ENCODE peak calls at places on chromosome 21, in nine cellular contexts. T is lung; H is ovary; Z is upper lobe of left lung; R is CD4-positive, alpha-beta T cell; S is H1; F is PC-3; I is thyroid gland; Q is mucosa of descending colon. L is an unnamed sample. For H3K9me3, the result is how much of the 10 kb centered on the place peaks cover.

GRCh38 chr21:43779660-43780059 is 3.6 kb upstream of the CSTB start:
- DNase-seq in T (no peak), H (no peak), Z (no peak), R (no peak), S (no peak), F (no peak), I (no peak), Q (no peak), L (no peak)

GRCh38 chr21:20701235-20701634 is 297.0 kb upstream of the NCAM2 start:
- DNase-seq in T (no peak), H (no peak), Z (no peak), R (no peak), S (no peak), F (no peak), I (no peak), Q (no peak), L (peak)

GRCh38 chr21:19900149-19900548 is 1098.1 kb upstream of the NCAM2 start:
- DNase-seq in T (no peak), H (no peak), Z (peak), R (no peak), S (no peak), F (no peak), I (no peak), Q (no peak), L (no peak)

GRCh38 chr21:38751379-38752050 is 54.2 kb upstream of the ETS2 start:
- DNase-seq in T (peak), H (no peak), Z (no peak), R (no peak), S (no peak), F (no peak), I (peak), Q (no peak), L (no peak)

GRCh38 chr21:43727571-43728466 is 8.9 kb downstream of the PDXK start:
- DNase-seq in T (peak), H (peak), Z (no peak), R (no peak), S (no peak), F (peak), I (peak), Q (no peak), L (peak)

GRCh38 chr21:26982767-26983166 is 15.9 kb upstream of the ADAMTS5 start:
- DNase-seq in T (no peak), H (no peak), Z (no peak), R (no peak), S (no peak), F (peak), I (peak), Q (no peak), L (no peak)

GRCh38 chr21:38012700-38013099 is 96.4 kb upstream of the KCNJ6 start:
- DNase-seq in T (no peak), H (no peak), Z (no peak), R (no peak), S (no peak), F (no peak), I (no peak), Q (no peak), L (no peak)

GRCh38 chr21:46667191-46667734 is 31.8 kb downstream of the PRMT2 start:
- DNase-seq in T (no peak), H (no peak), Z (peak), R (no peak), S (no peak), F (peak), I (no peak), Q (no peak), L (peak)

GRCh38 chr21:41610042-41610839 is 102.3 kb upstream of the TMPRSS2 start:
- DNase-seq in T (peak), H (no peak), Z (no peak), R (no peak), S (peak), F (peak), I (peak), Q (no peak), L (peak)

GRCh38 chr21:41142051-41142795 is 25.7 kb upstream of the BACE2 start:
- DNase-seq in T (peak), H (no peak), Z (no peak), R (no peak), S (no peak), F (peak), I (peak), Q (no peak), L (peak)

GRCh38 chr21:38223893-38224540 is 32.8 kb upstream of the KCNJ15 start:
- DNase-seq in T (no peak), H (no peak), Z (no peak), R (no peak), S (peak), F (peak), I (no peak), Q (no peak), L (peak)

GRCh38 chr21:26659181-26659580 is 86.1 kb upstream of the CYYR1 start:
- DNase-seq in T (no peak), H (no peak), Z (no peak), R (no peak), S (no peak), F (no peak), I (no peak), Q (no peak), L (no peak)

GRCh38 chr21:26954591-26955214 is 12.2 kb downstream of the ADAMTS5 start:
- DNase-seq in T (no peak), H (no peak), Z (no peak), R (no peak), S (no peak), F (no peak), I (no peak), Q (no peak), L (no peak)

GRCh38 chr21:37367758-37368535 is 1.4 kb downstream of the DYRK1A start:
- DNase-seq in T (no peak), H (peak), Z (peak), R (no peak), S (peak), F (peak), I (peak), Q (peak), L (peak)

GRCh38 chr21:38834725-38835124 is 29.0 kb downstream of the ETS2 start:
- DNase-seq in T (no peak), H (no peak), Z (no peak), R (no peak), S (no peak), F (no peak), I (no peak), Q (no peak), L (no peak)

GRCh38 chr21:44296916-44297315 is 2.9 kb upstream of the PFKL start:
- DNase-seq in T (no peak), H (no peak), Z (peak), R (no peak), S (no peak), F (no peak), I (no peak), Q (no peak), L (no peak)

GRCh38 chr21:20996421-20997307 is 1.5 kb upstream of the NCAM2 start:
- DNase-seq in T (no peak), H (no peak), Z (peak), R (no peak), S (no peak), F (peak), I (no peak), Q (no peak), L (peak)

GRCh38 chr21:26515257-26515656 is 57.8 kb downstream of the CYYR1 start:
- DNase-seq in T (no peak), H (no peak), Z (no peak), R (no peak), S (no peak), F (no peak), I (no peak), Q (no peak), L (no peak)

GRCh38 chr21:43194303-43195130 is 25.7 kb downstream of the CRYAA start:
- DNase-seq in T (no peak), H (peak), Z (peak), R (no peak), S (no peak), F (no peak), I (no peak), Q (peak), L (peak)

GRCh38 chr21:33011462-33011861 is 14.3 kb upstream of the OLIG2 start:
- DNase-seq in T (no peak), H (no peak), Z (no peak), R (no peak), S (peak), F (peak), I (no peak), Q (no peak), L (peak)

GRCh38 chr21:32726742-32727477 is 903 bp downstream of the SYNJ1 start:
- DNase-seq in T (peak), H (no peak), Z (no peak), R (no peak), S (no peak), F (peak), I (peak), Q (no peak), L (peak)

GRCh38 chr21:43667191-43667904 is 8.0 kb downstream of the RRP1B start:
- DNase-seq in T (no peak), H (no peak), Z (no peak), R (no peak), S (no peak), F (peak), I (peak), Q (no peak), L (peak)

GRCh38 chr21:37263827-37264226 is 3.3 kb downstream of the VPS26C start:
- DNase-seq in T (no peak), H (no peak), Z (no peak), R (no peak), S (peak), F (no peak), I (no peak), Q (no peak), L (no peak)

GRCh38 chr21:32325706-32326105 is 27.1 kb downstream of the MRAP start:
- DNase-seq in T (no peak), H (no peak), Z (no peak), R (no peak), S (no peak), F (no peak), I (peak), Q (no peak), L (no peak)

GRCh38 chr21:38825269-38825668 is 19.5 kb downstream of the ETS2 start:
- DNase-seq in T (no peak), H (no peak), Z (no peak), R (no peak), S (no peak), F (no peak), I (no peak), Q (no peak), L (no peak)

GRCh38 chr21:46596201-46596600 is 8.7 kb downstream of the S100B start:
- DNase-seq in T (no peak), H (no peak), Z (no peak), R (no peak), S (no peak), F (no peak), I (no peak), Q (no peak), L (peak)

GRCh38 chr21:41555053-41555452 is 47.1 kb upstream of the TMPRSS2 start:
- DNase-seq in T (no peak), H (no peak), Z (no peak), R (no peak), S (no peak), F (no peak), I (no peak), Q (no peak), L (no peak)

GRCh38 chr21:43849532-43850299 is 15.3 kb upstream of the AGPAT3 start:
- DNase-seq in T (no peak), H (no peak), Z (no peak), R (no peak), S (no peak), F (no peak), I (no peak), Q (no peak), L (no peak)

GRCh38 chr21:42465008-42465878 is 30.8 kb downstream of the RSPH1 start:
- DNase-seq in T (no peak), H (no peak), Z (no peak), R (no peak), S (no peak), F (no peak), I (no peak), Q (peak), L (no peak)

GRCh38 chr21:41673596-41674335 is 93.1 kb downstream of the RIPK4 start:
- DNase-seq in T (no peak), H (no peak), Z (no peak), R (no peak), S (no peak), F (no peak), I (no peak), Q (no peak), L (no peak)

GRCh38 chr21:43306911-43307676 is 119.8 kb downstream of the SIK1 start:
- DNase-seq in T (no peak), H (peak), Z (peak), R (no peak), S (no peak), F (peak), I (no peak), Q (peak), L (peak)

GRCh38 chr21:42601656-42602055 is 51.8 kb upstream of the PDE9A start:
- DNase-seq in T (no peak), H (no peak), Z (no peak), R (no peak), S (no peak), F (no peak), I (no peak), Q (no peak), L (peak)

GRCh38 chr21:38712076-38712475 is 93.7 kb upstream of the ETS2 start:
- DNase-seq in T (no peak), H (no peak), Z (no peak), R (no peak), S (no peak), F (peak), I (peak), Q (no peak), L (peak)

DNA sequence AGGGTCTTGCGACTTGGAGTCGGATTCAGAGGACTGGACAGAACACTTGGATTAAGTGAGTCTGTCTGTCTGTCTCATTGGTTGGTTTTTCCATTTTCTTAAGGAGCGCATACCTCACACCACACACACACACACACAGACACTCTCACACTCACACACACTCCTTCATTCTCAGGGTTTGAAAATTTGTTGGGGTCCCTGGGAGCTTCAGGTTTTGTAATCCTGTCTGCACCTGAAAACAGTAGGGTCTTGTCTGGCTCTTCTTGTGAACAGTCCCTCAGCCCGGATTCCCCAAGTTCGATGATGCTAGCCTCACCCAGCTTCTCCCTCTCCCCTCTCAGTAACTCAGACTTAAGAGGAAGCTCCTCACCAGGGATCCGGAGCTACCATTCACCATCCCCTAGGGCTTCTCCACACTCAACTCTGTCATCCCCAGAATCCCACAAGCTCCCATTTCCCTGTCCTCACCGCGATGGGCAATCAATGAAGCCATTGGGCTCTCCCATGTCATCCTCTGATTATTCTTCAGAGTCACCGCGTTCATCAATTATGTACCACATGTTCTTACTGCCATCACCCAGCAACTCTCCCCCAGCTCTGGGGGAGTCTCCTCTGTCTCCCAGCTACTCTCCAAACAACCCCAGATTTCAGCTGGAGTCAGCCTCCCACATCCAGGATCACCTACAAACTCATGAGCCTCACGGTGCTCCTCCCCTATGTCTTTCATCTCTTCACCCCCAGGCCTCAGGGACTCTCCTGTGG is 1530.9 kb upstream of the TPTE start:
- DNase-seq in T (no peak), H (no peak), Z (no peak), R (no peak), S (no peak), F (peak), I (no peak), Q (no peak), L (peak)
- H3K9me3 ChIP-seq in T (under half), H (under half), Z (under half), R (under half), S (half or more), F (under half), I (under half), Q (half or more), L (under half)

DNA sequence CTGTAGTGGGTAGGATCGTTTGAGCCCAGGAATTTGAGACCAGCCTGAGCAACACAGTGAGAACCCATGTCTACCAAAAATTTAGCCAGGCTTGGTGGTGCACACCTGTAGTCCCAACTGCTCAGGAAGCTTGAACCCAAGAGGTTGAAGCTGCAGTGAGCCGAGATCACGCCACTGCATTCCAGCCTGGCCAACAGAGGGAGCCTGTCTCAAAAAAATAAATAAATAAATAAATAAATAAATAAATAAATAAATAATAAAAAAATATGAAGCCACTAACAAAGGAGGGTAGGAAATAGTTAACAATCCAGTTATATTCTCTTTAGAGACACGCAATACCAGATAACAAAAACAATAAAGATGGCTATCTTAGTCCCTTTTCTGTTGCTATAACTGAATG is 11.9 kb upstream of the CBR3 start:
- DNase-seq in T (no peak), H (no peak), Z (no peak), R (no peak), S (no peak), F (no peak), I (no peak), Q (no peak), L (no peak)
- TF ChIP-seq CTCF in T (no peak), H (no peak), Z (no peak), R (no peak), S (peak), F (peak), I (no peak), Q (no peak), L (peak)

DNA sequence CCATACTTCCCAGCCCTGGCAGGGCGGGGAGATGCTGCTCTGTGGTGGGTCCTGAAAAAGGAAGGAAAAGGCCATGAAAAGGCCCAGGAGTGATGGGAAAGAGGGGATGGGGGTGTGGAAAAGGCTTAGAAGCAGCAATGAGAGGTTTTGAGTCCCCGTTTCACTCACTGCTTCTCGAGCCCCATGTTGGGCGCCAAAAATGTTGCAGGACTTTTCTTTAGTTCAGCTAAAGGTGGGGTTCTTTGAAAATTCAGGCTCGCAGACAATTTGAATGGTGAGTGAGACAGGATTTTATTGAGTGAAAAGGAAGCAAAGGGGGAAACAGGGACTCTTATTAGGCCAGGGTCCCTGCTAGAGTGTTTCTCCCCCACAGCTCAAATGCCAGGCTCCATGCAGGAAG is 93.1 kb downstream of the MRPS6 start:
- DNase-seq in T (no peak), H (no peak), Z (no peak), R (no peak), S (peak), F (no peak), I (no peak), Q (no peak), L (no peak)
- H3K9me3 ChIP-seq in T (under half), H (under half), Z (half or more), R (half or more), S (under half), F (under half), I (under half), Q (half or more), L (under half)

GRCh38 chr21:39849014-39849655 is 18.1 kb upstream of the PCP4 start:
- DNase-seq in T (no peak), H (no peak), Z (no peak), R (no peak), S (no peak), F (no peak), I (no peak), Q (no peak), L (no peak)
- TF ChIP-seq CTCF in T (no peak), H (no peak), Z (no peak), R (no peak), S (no peak), F (no peak), I (no peak), Q (no peak), L (no peak)

DNA sequence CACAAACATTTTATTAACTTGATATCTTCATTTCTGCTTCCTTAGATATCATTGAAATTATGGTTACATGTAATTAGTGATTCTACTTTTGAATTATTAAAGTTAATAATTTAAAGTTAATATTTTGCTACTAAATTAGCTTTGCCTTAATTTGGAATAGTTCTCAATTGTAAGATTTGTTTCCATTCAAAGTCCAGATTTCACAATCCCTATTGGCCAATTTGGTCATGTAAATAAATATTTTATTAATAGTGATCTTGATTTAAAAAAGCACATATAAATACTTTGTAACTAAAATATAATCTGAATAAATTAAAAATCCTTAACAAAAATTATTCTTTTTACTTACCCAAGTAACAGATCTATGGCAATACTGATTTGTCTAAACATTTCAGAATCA is 1558.6 kb downstream of the NCAM2 start:
- DNase-seq in T (no peak), H (no peak), Z (no peak), R (no peak), S (no peak), F (no peak), I (no peak), Q (no peak), L (no peak)
- H3K9me3 ChIP-seq in T (under half), H (under half), Z (under half), R (under half), S (under half), F (under half), I (under half), Q (under half), L (under half)

DNA sequence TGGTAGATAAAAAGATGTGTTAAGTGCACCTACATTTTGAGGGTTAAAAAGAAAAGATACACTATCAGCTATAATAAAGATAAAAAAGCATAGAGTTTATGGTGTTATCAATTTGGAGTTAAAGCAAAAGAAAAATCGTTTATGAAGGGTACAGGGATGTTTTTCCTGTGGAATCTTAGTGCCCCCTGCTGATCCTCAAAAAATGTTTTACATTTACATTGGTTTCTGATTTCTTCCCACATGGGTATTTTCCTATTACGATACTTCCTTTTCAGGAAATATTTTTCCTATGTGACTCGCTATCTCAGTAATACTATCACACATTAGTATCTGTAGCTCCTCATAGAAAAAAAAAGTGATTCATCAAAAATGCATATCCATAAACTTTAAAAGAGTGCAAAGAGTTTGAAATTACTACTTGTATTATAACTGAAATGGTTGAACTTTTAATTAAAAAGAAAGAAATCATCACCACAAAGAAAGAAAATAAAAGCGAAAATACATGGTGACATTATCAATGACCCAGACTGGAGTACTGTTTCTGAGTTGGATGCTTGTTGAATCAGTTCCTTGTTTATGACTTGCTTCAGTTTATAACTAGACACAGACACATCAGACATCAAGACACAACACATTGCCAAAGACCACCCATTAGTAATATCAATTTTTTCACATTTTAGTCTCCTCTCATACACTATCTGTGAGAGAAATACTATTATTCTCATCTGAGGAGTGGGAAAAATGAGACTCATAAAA is 293.2 kb downstream of the MRPL39 start:
- DNase-seq in T (no peak), H (no peak), Z (no peak), R (no peak), S (no peak), F (peak), I (no peak), Q (no peak), L (no peak)
- TF ChIP-seq CTCF in T (no peak), H (no peak), Z (peak), R (no peak), S (no peak), F (peak), I (no peak), Q (no peak), L (peak)

GRCh38 chr21:9750341-9751086 is 770.9 kb upstream of the TPTE start:
- DNase-seq in T (peak), H (no peak), Z (no peak), R (no peak), S (no peak), F (no peak), I (no peak), Q (no peak), L (no peak)
- H3K9me3 ChIP-seq in T (under half), H (under half), Z (under half), R (under half), S (half or more), F (under half), I (under half), Q (half or more), L (under half)

GRCh38 chr21:45356251-45356650 is 48.7 kb upstream of the COL18A1 start:
- DNase-seq in T (no peak), H (no peak), Z (no peak), R (no peak), S (no peak), F (no peak), I (no peak), Q (peak), L (no peak)
- TF ChIP-seq CTCF in T (no peak), H (no peak), Z (no peak), R (no peak), S (peak), F (peak), I (no peak), Q (no peak), L (no peak)